ENCODE peak calls at places on chromosomes 1 and 21, in six cellular contexts. D, C, G, L, U and Z are unnamed samples.

GRCh38 chr1:155205035-155205434 is 2.7 kb downstream of the THBS3 start:
- DNase-seq in D (no peak), C (no peak), G (peak; percentile 70), L (no peak), U (no peak), Z (no peak)

GRCh38 chr1:31470794-31471315 is 57.8 kb downstream of the SERINC2 start:
- DNase-seq in D (no peak), C (no peak), G (no peak), L (no peak), U (no peak), Z (no peak)

GRCh38 chr21:35217504-35218060 is 168.5 kb upstream of the RUNX1 start:
- DNase-seq in D (peak; percentile 79), C (no peak), G (no peak), L (no peak), U (no peak), Z (peak; percentile 58)

GRCh38 chr1:153439273-153439672 is 21.2 kb downstream of the S100A7 start:
- DNase-seq in D (no peak), C (no peak), G (no peak), L (no peak), U (no peak), Z (no peak)

GRCh38 chr1:27563407-27564263 is 40.3 kb downstream of the AHDC1 start:
- DNase-seq in D (no peak), C (peak; percentile 78), G (no peak), L (peak; percentile 76), U (peak; percentile 76), Z (no peak)

GRCh38 chr1:187872555-187872954 is 1043.8 kb downstream of the PLA2G4A start:
- DNase-seq in D (no peak), C (no peak), G (no peak), L (no peak), U (no peak), Z (no peak)

GRCh38 chr1:63255153-63255552 is 67.2 kb upstream of the FOXD3 start:
- DNase-seq in D (no peak), C (no peak), G (no peak), L (no peak), U (no peak), Z (no peak)

GRCh38 chr1:162476620-162477019 is 21.0 kb upstream of the UHMK1 start:
- DNase-seq in D (no peak), C (no peak), G (no peak), L (no peak), U (no peak), Z (no peak)

GRCh38 chr1:30522031-30523004 is 201.1 kb downstream of the MATN1 start:
- DNase-seq in D (no peak), C (no peak), G (peak; percentile 29), L (no peak), U (no peak), Z (no peak)

GRCh38 chr1:119885903-119886783 is 10.2 kb downstream of the ADAM30 start:
- DNase-seq in D (peak; percentile 18), C (peak; percentile 64), G (peak; percentile 81), L (peak; percentile 69), U (no peak), Z (peak; percentile 67)

GRCh38 chr1:209155556-209155955 is 428.0 kb upstream of the CAMK1G start:
- DNase-seq in D (no peak), C (no peak), G (no peak), L (no peak), U (no peak), Z (no peak)

GRCh38 chr1:219938706-219939105 is 10.3 kb upstream of the SLC30A10 start:
- DNase-seq in D (no peak), C (peak; percentile 68), G (no peak), L (no peak), U (no peak), Z (no peak)

GRCh38 chr1:197140123-197140522 is 6.3 kb downstream of the ASPM start:
- DNase-seq in D (no peak), C (no peak), G (no peak), L (no peak), U (no peak), Z (no peak)

GRCh38 chr1:36781098-36781497 is 253.2 kb downstream of the GRIK3 start:
- DNase-seq in D (no peak), C (no peak), G (no peak), L (no peak), U (no peak), Z (no peak)

GRCh38 chr1:12528021-12528852 is 89.8 kb downstream of the DHRS3 start:
- DNase-seq in D (peak; percentile 41), C (peak; percentile 76), G (peak; percentile 71), L (peak; percentile 93), U (no peak), Z (peak; percentile 65)

GRCh38 chr1:48693674-48694347 is 82.9 kb downstream of the BEND5 start:
- DNase-seq in D (no peak), C (no peak), G (no peak), L (no peak), U (no peak), Z (no peak)

GRCh38 chr1:181383695-181384094 is 99.6 kb upstream of the CACNA1E start:
- DNase-seq in D (no peak), C (no peak), G (no peak), L (no peak), U (no peak), Z (no peak)

GRCh38 chr1:208238710-208239517 is 5.3 kb downstream of the PLXNA2 start:
- DNase-seq in D (peak; percentile 25), C (peak; percentile 71), G (no peak), L (no peak), U (no peak), Z (no peak)

GRCh38 chr1:162605225-162605927 is 26.9 kb upstream of the DDR2 start:
- DNase-seq in D (peak; percentile 89), C (no peak), G (no peak), L (no peak), U (no peak), Z (no peak)

GRCh38 chr1:220895412-220895946 is 16.2 kb downstream of the HLX start:
- DNase-seq in D (no peak), C (no peak), G (no peak), L (no peak), U (no peak), Z (no peak)

GRCh38 chr1:220991959-220992704 is 112.9 kb downstream of the HLX start:
- DNase-seq in D (no peak), C (no peak), G (no peak), L (no peak), U (no peak), Z (no peak)

GRCh38 chr1:206430031-206430983 is 40.0 kb upstream of the IKBKE start:
- DNase-seq in D (no peak), C (no peak), G (no peak), L (no peak), U (no peak), Z (no peak)

GRCh38 chr1:225462714-225463574 is 35.1 kb upstream of the LBR start:
- DNase-seq in D (no peak), C (no peak), G (peak; percentile 44), L (no peak), U (no peak), Z (no peak)

GRCh38 chr1:6820899-6821298 is 35.6 kb downstream of the CAMTA1 start:
- DNase-seq in D (no peak), C (no peak), G (no peak), L (no peak), U (no peak), Z (no peak)

DNA sequence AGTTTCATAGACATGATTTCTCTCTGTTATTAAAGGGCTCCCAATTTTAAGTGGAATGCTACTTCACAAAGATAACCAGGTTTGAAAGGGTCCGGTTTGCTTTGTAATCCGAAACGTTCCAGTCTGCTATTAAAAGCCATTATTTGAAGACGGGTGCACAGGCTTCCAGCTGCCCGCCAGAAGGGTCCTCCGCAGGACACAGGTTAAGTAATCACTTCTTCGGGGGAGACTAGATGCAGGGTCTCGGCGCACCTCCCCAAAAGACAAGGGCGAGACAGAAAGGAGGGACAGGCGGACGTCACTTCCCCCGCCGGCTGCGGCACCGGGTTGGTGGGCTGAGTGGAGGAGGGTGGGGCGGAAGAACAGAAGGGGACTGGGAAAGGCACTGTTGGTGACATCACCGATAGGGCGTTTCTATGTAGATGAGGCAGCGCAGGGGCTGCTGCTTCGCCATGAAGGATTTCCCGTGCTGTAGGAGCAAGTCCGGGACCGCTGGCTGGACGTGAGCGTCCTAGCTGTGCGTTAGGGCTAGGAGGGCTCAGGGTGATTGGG is 8.9 kb downstream of the RNU1-2 start:
- DNase-seq in D (peak; percentile 92), C (peak; percentile 95), G (peak; percentile 100), L (peak; percentile 100), U (peak; percentile 97), Z (peak; percentile 100)
- TF ChIP-seq POLR2AphosphoS5 in D (no peak), C (peak; percentile 14), G (peak; percentile 100), L (no peak), U (no peak), Z (no peak)

DNA sequence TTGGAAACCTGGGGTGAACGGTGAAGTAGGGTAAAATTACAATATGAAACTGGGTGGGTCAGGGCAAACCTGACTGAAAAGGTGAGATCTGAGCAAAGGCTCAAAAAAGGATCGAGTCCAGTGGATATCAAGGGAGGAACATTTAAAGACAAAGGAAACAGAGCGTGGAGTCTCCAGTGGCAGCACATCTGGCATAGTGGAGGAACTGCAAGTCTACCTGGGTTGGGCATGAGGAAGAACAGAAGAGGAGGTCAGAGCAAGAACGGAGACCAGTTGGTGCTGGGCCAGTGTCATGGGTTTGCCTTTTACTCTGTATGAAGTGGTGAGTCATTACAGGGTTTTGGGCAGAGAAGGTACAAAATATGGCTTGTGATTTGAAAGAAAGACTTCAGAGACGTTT is 163.7 kb downstream of the NTPCR start:
- DNase-seq in D (no peak), C (no peak), G (no peak), L (no peak), U (no peak), Z (no peak)
- TF ChIP-seq POLR2AphosphoS5 in D (no peak), C (no peak), G (no peak), L (no peak), U (no peak), Z (no peak)

GRCh38 chr1:149993764-149994163 is 16.8 kb downstream of the OTUD7B start:
- DNase-seq in D (no peak), C (no peak), G (no peak), L (no peak), U (no peak), Z (no peak)
- TF ChIP-seq POLR2AphosphoS5 in D (no peak), C (no peak), G (no peak), L (no peak), U (no peak), Z (no peak)

GRCh38 chr1:89332461-89332860 is 31.4 kb upstream of the GBP6 start:
- DNase-seq in D (no peak), C (no peak), G (no peak), L (no peak), U (no peak), Z (no peak)

GRCh38 chr1:89331890-89332289 is 32.0 kb upstream of the GBP6 start:
- DNase-seq in D (no peak), C (no peak), G (no peak), L (no peak), U (no peak), Z (no peak)

GRCh38 chr1:89339039-89339438 is 24.8 kb upstream of the GBP6 start:
- DNase-seq in D (no peak), C (no peak), G (no peak), L (no peak), U (no peak), Z (no peak)

GRCh38 chr1:89335486-89335885 is 28.4 kb upstream of the GBP6 start:
- DNase-seq in D (no peak), C (no peak), G (no peak), L (no peak), U (no peak), Z (no peak)
- TF ChIP-seq POLR2AphosphoS5 in D (no peak), C (no peak), G (no peak), L (no peak), U (no peak), Z (no peak)

GRCh38 chr1:9181176-9181906 is 52.4 kb upstream of the GPR157 start:
- DNase-seq in D (no peak), C (peak; percentile 79), G (peak; percentile 92), L (peak; percentile 80), U (peak; percentile 97), Z (peak; percentile 69)
- TF ChIP-seq POLR2AphosphoS5 in D (no peak), C (no peak), G (peak; percentile 58), L (no peak), U (no peak), Z (no peak)